ENCODE peak calls at places on chromosome 13, in six cellular contexts. H is IMR-90, F is H9, E is trophoblast cell, J is mesenchymal stem cell, R is H1. W is an unnamed sample.

GRCh38 chr13:101511766-101512165 is 59.3 kb downstream of the ITGBL1 start:
- DNase-seq in R (no peak), F (no peak), E (no peak), J (no peak), H (no peak), W (no peak)

GRCh38 chr13:23856008-23856750 is 33.0 kb downstream of the MIPEP start:
- DNase-seq in R (no peak), H (no peak), J (no peak), E (no peak), F (peak; percentile 38), W (no peak)

GRCh38 chr13:44364601-44365000 is 9.0 kb upstream of the SERP2 start:
- DNase-seq in F (no peak), E (peak; percentile 96), H (peak; percentile 55), R (no peak), J (peak; percentile 68), W (peak; percentile 51)

GRCh38 chr13:30730526-30730925 is 4.8 kb upstream of the ALOX5AP start:
- DNase-seq in J (peak; percentile 72), E (peak; percentile 86), H (no peak), F (peak; percentile 35), R (no peak), W (peak; percentile 12)

GRCh38 chr13:52127378-52127777 is 1.5 kb downstream of the NEK5 start:
- DNase-seq in F (no peak), R (no peak), J (no peak), H (no peak), E (no peak), W (no peak)

GRCh38 chr13:94431569-94431968 is 47.9 kb downstream of the DCT start:
- DNase-seq in J (no peak), F (no peak), E (no peak), H (peak; percentile 17), R (no peak), W (no peak)

GRCh38 chr13:76231522-76232167 is 595.5 kb downstream of the LMO7 start:
- DNase-seq in R (no peak), H (no peak), E (no peak), J (peak; percentile 14), F (peak; percentile 31), W (no peak)

GRCh38 chr13:45807520-45808099 is 43.9 kb downstream of the SIAH3 start:
- DNase-seq in E (peak; percentile 77), F (peak; percentile 55), R (no peak), J (peak; percentile 62), H (peak; percentile 17), W (peak; percentile 37)

GRCh38 chr13:111516712-111517640 is 196.5 kb downstream of the TEX29 start:
- DNase-seq in H (no peak), F (peak; percentile 45), J (no peak), R (no peak), E (no peak), W (no peak)

GRCh38 chr13:101218484-101218883 is 197.8 kb downstream of the NALCN start:
- DNase-seq in J (no peak), H (peak; percentile 60), F (no peak), R (no peak), E (no peak), W (no peak)

GRCh38 chr13:98648676-98649075 is 71.8 kb upstream of the STK24 start:
- DNase-seq in E (peak; percentile 40), F (no peak), R (no peak), H (no peak), J (no peak), W (no peak)

GRCh38 chr13:45564108-45564507 is 51.4 kb downstream of the ERICH6B start:
- DNase-seq in E (no peak), F (no peak), J (peak; percentile 70), R (no peak), H (peak; percentile 81), W (peak; percentile 8)

GRCh38 chr13:21583496-21583895 is 20.5 kb downstream of the MICU2 start:
- DNase-seq in R (no peak), H (peak; percentile 66), J (no peak), E (peak; percentile 71), F (peak; percentile 73), W (no peak)

GRCh38 chr13:90806905-90807304 is 540.6 kb upstream of the MIR17HG start:
- DNase-seq in F (no peak), R (no peak), J (no peak), H (no peak), E (no peak), W (no peak)

GRCh38 chr13:47898080-47898479 is 103.0 kb downstream of the SUCLA2 start:
- DNase-seq in E (peak; percentile 56), F (no peak), R (no peak), H (no peak), J (no peak), W (no peak)
- H2AK5ac ChIP-seq in E (no peak overlapping the region), F (no peak overlapping the region), R (no peak overlapping the region), H (no peak overlapping the region), J (no peak overlapping the region), W (no peak overlapping the region)

GRCh38 chr13:108963846-108964600 is 334.6 kb downstream of the MYO16 start:
- DNase-seq in F (no peak), H (peak; percentile 76), R (no peak), E (peak; percentile 96), J (no peak), W (no peak)

GRCh38 chr13:108964601-108965000 is 335.2 kb downstream of the MYO16 start:
- DNase-seq in E (peak; percentile 58), R (no peak), H (no peak), J (no peak), F (no peak), W (no peak)

GRCh38 chr13:108963276-108963810 is 333.9 kb downstream of the MYO16 start:
- DNase-seq in J (no peak), E (peak; percentile 83), H (no peak), R (no peak), F (no peak), W (no peak)

GRCh38 chr13:108968566-108968965 is 339.2 kb downstream of the MYO16 start:
- DNase-seq in J (no peak), H (no peak), F (no peak), R (no peak), E (no peak), W (no peak)

DNA sequence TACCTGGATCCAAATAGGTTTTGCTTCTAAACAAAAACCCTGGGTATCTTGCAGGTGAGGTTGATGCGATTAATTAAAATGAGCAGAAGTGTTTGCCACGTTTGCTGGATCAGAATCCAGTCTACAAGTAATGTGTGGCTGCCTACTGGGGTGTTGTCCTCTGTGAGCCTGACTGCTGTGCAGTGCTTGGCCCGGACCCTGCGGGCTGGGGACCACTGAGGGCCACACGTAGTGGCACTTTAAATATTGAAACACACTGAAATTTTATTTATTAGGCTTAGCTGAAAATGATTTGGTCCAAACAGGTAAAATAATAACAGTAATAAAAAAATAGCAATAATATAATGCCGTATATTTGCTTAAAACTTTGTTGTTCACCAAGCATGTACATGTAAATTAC is 338.0 kb downstream of the MYO16 start:
- DNase-seq in F (no peak), H (no peak), J (no peak), E (no peak), R (no peak), W (no peak)
- H4K91ac ChIP-seq in F (no peak overlapping the region), H (no peak overlapping the region), J (no peak overlapping the region), E (no peak overlapping the region), R (no peak overlapping the region), W (no peak overlapping the region)

DNA sequence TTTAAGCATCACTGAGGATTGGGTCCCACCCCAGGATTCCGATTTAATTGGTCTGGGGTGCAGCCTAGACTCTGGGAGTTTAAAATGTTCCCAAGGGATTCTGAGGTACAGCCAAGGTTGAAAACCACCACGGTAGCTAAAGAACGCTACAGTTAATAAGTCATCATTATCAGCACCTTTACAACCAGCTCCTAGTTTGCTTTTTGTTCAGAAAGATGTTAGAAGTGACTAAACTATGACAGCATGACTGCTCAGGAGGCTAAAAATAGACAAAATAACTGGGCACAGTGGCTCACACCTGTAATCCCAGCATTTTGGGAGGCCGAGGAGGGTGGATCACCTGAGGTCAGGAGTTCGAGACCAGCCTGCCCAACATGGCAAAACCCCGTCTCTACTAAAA is 11.7 kb upstream of the EPSTI1 start:
- DNase-seq in E (no peak), H (no peak), R (no peak), F (no peak), J (no peak), W (no peak)
- H2AK5ac ChIP-seq in E (no peak overlapping the region), H (peak overlapping the region; percentile 41), R (no peak overlapping the region), F (no peak overlapping the region), J (peak overlapping the region; percentile 61), W (no peak overlapping the region)

GRCh38 chr13:57437587-57437986 is 194.0 kb upstream of the PCDH17 start:
- DNase-seq in E (no peak), J (no peak), H (no peak), R (no peak), F (peak; percentile 22), W (no peak)

GRCh38 chr13:57443494-57443893 is 188.1 kb upstream of the PCDH17 start:
- DNase-seq in E (no peak), R (no peak), F (no peak), J (no peak), H (no peak), W (no peak)

DNA sequence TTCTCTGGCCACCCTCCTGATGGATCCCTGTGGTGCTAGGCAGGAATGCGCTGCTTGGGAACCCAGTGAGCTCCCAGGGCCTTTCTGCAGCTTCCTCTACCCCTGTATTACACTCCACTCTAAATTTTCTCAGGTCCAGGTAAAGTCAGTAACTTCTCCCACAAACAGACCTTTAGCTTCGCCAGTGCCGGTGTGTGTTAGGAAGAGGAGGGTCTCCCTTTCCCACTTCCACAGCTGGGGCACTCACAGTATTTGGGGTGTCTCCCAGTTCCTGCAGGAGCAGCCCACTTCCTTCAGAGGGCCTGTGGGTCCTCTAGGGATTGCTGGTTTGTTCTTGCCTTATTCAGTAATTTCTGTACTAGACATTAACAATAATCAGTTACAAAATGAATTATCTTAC is 193.5 kb upstream of the PCDH17 start:
- DNase-seq in R (no peak), J (no peak), H (no peak), E (no peak), F (no peak), W (no peak)
- H4K91ac ChIP-seq in R (no peak overlapping the region), J (no peak overlapping the region), H (no peak overlapping the region), E (no peak overlapping the region), F (no peak overlapping the region), W (no peak overlapping the region)

GRCh38 chr13:39729161-39729560 is 73.7 kb downstream of the COG6 start:
- DNase-seq in J (no peak), E (no peak), R (no peak), H (peak; percentile 15), F (no peak), W (no peak)
- H2AK5ac ChIP-seq in J (no peak overlapping the region), E (no peak overlapping the region), R (no peak overlapping the region), H (no peak overlapping the region), F (no peak overlapping the region), W (no peak overlapping the region)

DNA sequence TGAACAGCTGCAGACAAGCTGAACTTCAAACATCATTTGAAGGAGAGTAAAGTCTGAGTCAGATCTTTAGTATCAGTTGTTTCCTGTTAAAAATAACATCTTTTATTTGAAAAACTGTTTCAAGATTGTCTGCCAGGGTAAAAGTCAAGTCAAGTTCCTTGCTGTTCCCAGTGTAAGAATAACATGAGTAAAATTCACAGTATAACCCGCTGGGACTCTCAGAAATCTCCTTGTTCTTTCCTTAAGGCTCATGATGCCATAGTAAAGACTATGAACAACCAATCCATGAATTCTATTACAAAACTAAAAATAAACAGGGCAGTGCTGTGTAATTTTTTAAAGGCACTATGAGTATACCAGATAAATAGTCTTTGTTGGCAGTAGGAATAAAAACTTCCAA is 112.9 kb downstream of the IRS2 start:
- DNase-seq in F (no peak), J (peak; percentile 18), E (no peak), R (no peak), H (peak; percentile 6), W (no peak)
- H4K91ac ChIP-seq in F (no peak overlapping the region), J (no peak overlapping the region), E (no peak overlapping the region), R (no peak overlapping the region), H (no peak overlapping the region), W (no peak overlapping the region)

GRCh38 chr13:34320084-34320483 is 502.1 kb downstream of the RFC3 start:
- DNase-seq in E (no peak), R (no peak), H (no peak), J (no peak), F (no peak), W (no peak)
- H2AK5ac ChIP-seq in E (no peak overlapping the region), R (no peak overlapping the region), H (no peak overlapping the region), J (no peak overlapping the region), F (no peak overlapping the region), W (no peak overlapping the region)